ENCODE peak calls at places on chromosomes 1 and 21, in ten cellular contexts. One of them, this sample, is unnamed.

GRCh38 chr1:5751171-5751556 is 241.1 kb downstream of the NPHP4 start:
- DNase-seq in psoas muscle: no peak
- DNase-seq in BE2C: no peak
- DNase-seq in ovary: no peak
- DNase-seq in skeletal muscle cell: no peak
- DNase-seq in PC-3: no peak
- DNase-seq in lung: no peak
- DNase-seq in hepatocyte: no peak
- DNase-seq in CD8-positive, alpha-beta memory T cell: no peak
- DNase-seq in lower leg skin: no peak
- DNase-seq in this sample: no peak

GRCh38 chr21:44285547-44285992 is at the start of gene AIRE:
- DNase-seq in psoas muscle: peak
- DNase-seq in BE2C: peak
- DNase-seq in ovary: no peak
- DNase-seq in skeletal muscle cell: no peak
- DNase-seq in PC-3: no peak
- DNase-seq in lung: no peak
- DNase-seq in hepatocyte: peak
- DNase-seq in CD8-positive, alpha-beta memory T cell: no peak
- DNase-seq in lower leg skin: no peak
- DNase-seq in this sample: peak

GRCh38 chr1:201713093-201713810 is 115.7 kb upstream of the IPO9 start:
- DNase-seq in psoas muscle: peak
- DNase-seq in BE2C: peak
- DNase-seq in ovary: peak
- DNase-seq in skeletal muscle cell: peak
- DNase-seq in PC-3: peak
- DNase-seq in lung: peak
- DNase-seq in hepatocyte: peak
- DNase-seq in CD8-positive, alpha-beta memory T cell: no peak
- DNase-seq in lower leg skin: peak
- DNase-seq in this sample: no peak

GRCh38 chr21:35375115-35375514 is 326.0 kb upstream of the RUNX1 start:
- DNase-seq in psoas muscle: no peak
- DNase-seq in BE2C: no peak
- DNase-seq in ovary: no peak
- DNase-seq in skeletal muscle cell: peak
- DNase-seq in PC-3: peak
- DNase-seq in lung: no peak
- DNase-seq in hepatocyte: peak
- DNase-seq in CD8-positive, alpha-beta memory T cell: no peak
- DNase-seq in lower leg skin: no peak
- DNase-seq in this sample: no peak

GRCh38 chr1:115641762-115642167 is at the start of gene VANGL1:
- DNase-seq in psoas muscle: peak
- DNase-seq in BE2C: peak
- DNase-seq in ovary: peak
- DNase-seq in skeletal muscle cell: peak
- DNase-seq in PC-3: peak
- DNase-seq in lung: peak
- DNase-seq in hepatocyte: peak
- DNase-seq in CD8-positive, alpha-beta memory T cell: no peak
- DNase-seq in lower leg skin: peak
- DNase-seq in this sample: peak

GRCh38 chr1:9850442-9851162 is 26.8 kb upstream of the CLSTN1 start:
- DNase-seq in psoas muscle: peak
- DNase-seq in BE2C: no peak
- DNase-seq in ovary: no peak
- DNase-seq in skeletal muscle cell: no peak
- DNase-seq in PC-3: no peak
- DNase-seq in lung: no peak
- DNase-seq in hepatocyte: no peak
- DNase-seq in CD8-positive, alpha-beta memory T cell: no peak
- DNase-seq in lower leg skin: no peak
- DNase-seq in this sample: no peak

GRCh38 chr1:198447468-198447867 is 93.0 kb downstream of the ATP6V1G3 start:
- DNase-seq in psoas muscle: no peak
- DNase-seq in BE2C: no peak
- DNase-seq in ovary: no peak
- DNase-seq in skeletal muscle cell: no peak
- DNase-seq in PC-3: no peak
- DNase-seq in lung: no peak
- DNase-seq in hepatocyte: no peak
- DNase-seq in CD8-positive, alpha-beta memory T cell: no peak
- DNase-seq in lower leg skin: no peak
- DNase-seq in this sample: no peak

GRCh38 chr1:186146971-186147370 is 228.1 kb downstream of the TPR start:
- DNase-seq in psoas muscle: no peak
- DNase-seq in BE2C: no peak
- DNase-seq in ovary: no peak
- DNase-seq in skeletal muscle cell: no peak
- DNase-seq in PC-3: no peak
- DNase-seq in lung: no peak
- DNase-seq in hepatocyte: no peak
- DNase-seq in CD8-positive, alpha-beta memory T cell: no peak
- DNase-seq in lower leg skin: no peak
- DNase-seq in this sample: no peak

GRCh38 chr1:25031966-25032667 is 102.0 kb upstream of the RUNX3 start:
- DNase-seq in psoas muscle: no peak
- DNase-seq in BE2C: no peak
- DNase-seq in ovary: no peak
- DNase-seq in skeletal muscle cell: no peak
- DNase-seq in PC-3: peak
- DNase-seq in lung: peak
- DNase-seq in hepatocyte: no peak
- DNase-seq in CD8-positive, alpha-beta memory T cell: peak
- DNase-seq in lower leg skin: peak
- DNase-seq in this sample: no peak

GRCh38 chr21:36615274-36615964 is 83.5 kb upstream of the SIM2 start:
- DNase-seq in psoas muscle: no peak
- DNase-seq in BE2C: no peak
- DNase-seq in ovary: no peak
- DNase-seq in skeletal muscle cell: no peak
- DNase-seq in PC-3: peak
- DNase-seq in lung: no peak
- DNase-seq in hepatocyte: no peak
- DNase-seq in CD8-positive, alpha-beta memory T cell: no peak
- DNase-seq in lower leg skin: no peak
- DNase-seq in this sample: peak

GRCh38 chr1:9655127-9655723 is 3.7 kb downstream of the PIK3CD start:
- DNase-seq in psoas muscle: no peak
- DNase-seq in BE2C: no peak
- DNase-seq in ovary: no peak
- DNase-seq in skeletal muscle cell: no peak
- DNase-seq in PC-3: no peak
- DNase-seq in lung: no peak
- DNase-seq in hepatocyte: no peak
- DNase-seq in CD8-positive, alpha-beta memory T cell: peak
- DNase-seq in lower leg skin: no peak
- DNase-seq in this sample: no peak

GRCh38 chr1:111989531-111990025 is at the start of gene KCND3:
- DNase-seq in psoas muscle: peak
- DNase-seq in BE2C: peak
- DNase-seq in ovary: no peak
- DNase-seq in skeletal muscle cell: no peak
- DNase-seq in PC-3: no peak
- DNase-seq in lung: no peak
- DNase-seq in hepatocyte: peak
- DNase-seq in CD8-positive, alpha-beta memory T cell: no peak
- DNase-seq in lower leg skin: no peak
- DNase-seq in this sample: peak

GRCh38 chr1:111988743-111989453 is 570 bp downstream of the KCND3 start:
- DNase-seq in psoas muscle: peak
- DNase-seq in BE2C: no peak
- DNase-seq in ovary: no peak
- DNase-seq in skeletal muscle cell: no peak
- DNase-seq in PC-3: no peak
- DNase-seq in lung: no peak
- DNase-seq in hepatocyte: peak
- DNase-seq in CD8-positive, alpha-beta memory T cell: no peak
- DNase-seq in lower leg skin: peak
- DNase-seq in this sample: peak

GRCh38 chr1:111990026-111990877 is 784 bp upstream of the KCND3 start:
- DNase-seq in psoas muscle: peak
- DNase-seq in BE2C: no peak
- DNase-seq in ovary: no peak
- DNase-seq in skeletal muscle cell: no peak
- DNase-seq in PC-3: no peak
- DNase-seq in lung: no peak
- DNase-seq in hepatocyte: peak
- DNase-seq in CD8-positive, alpha-beta memory T cell: no peak
- DNase-seq in lower leg skin: no peak
- DNase-seq in this sample: peak

GRCh38 chr1:111992396-111992985 is 3.0 kb upstream of the KCND3 start:
- DNase-seq in psoas muscle: peak
- DNase-seq in BE2C: no peak
- DNase-seq in ovary: no peak
- DNase-seq in skeletal muscle cell: no peak
- DNase-seq in PC-3: no peak
- DNase-seq in lung: no peak
- DNase-seq in hepatocyte: no peak
- DNase-seq in CD8-positive, alpha-beta memory T cell: no peak
- DNase-seq in lower leg skin: no peak
- DNase-seq in this sample: no peak

GRCh38 chr1:111990878-111991760 is 1.7 kb upstream of the KCND3 start:
- DNase-seq in psoas muscle: peak
- DNase-seq in BE2C: peak
- DNase-seq in ovary: no peak
- DNase-seq in skeletal muscle cell: no peak
- DNase-seq in PC-3: peak
- DNase-seq in lung: peak
- DNase-seq in hepatocyte: peak
- DNase-seq in CD8-positive, alpha-beta memory T cell: no peak
- DNase-seq in lower leg skin: peak
- DNase-seq in this sample: peak
- H3K4me3 ChIP-seq in psoas muscle: peak
- H3K4me3 ChIP-seq in BE2C: peak
- H3K4me3 ChIP-seq in ovary: peak
- H3K4me3 ChIP-seq in skeletal muscle cell: no peak
- H3K4me3 ChIP-seq in PC-3: no peak
- H3K4me3 ChIP-seq in lung: no peak
- H3K4me3 ChIP-seq in hepatocyte: peak
- H3K4me3 ChIP-seq in CD8-positive, alpha-beta memory T cell: no peak
- H3K4me3 ChIP-seq in lower leg skin: peak
- H3K4me3 ChIP-seq in this sample: peak

GRCh38 chr1:147169840-147170674 is 2.2 kb downstream of the PRKAB2 start:
- DNase-seq in psoas muscle: no peak
- DNase-seq in BE2C: no peak
- DNase-seq in ovary: no peak
- DNase-seq in skeletal muscle cell: no peak
- DNase-seq in PC-3: peak
- DNase-seq in lung: no peak
- DNase-seq in hepatocyte: no peak
- DNase-seq in CD8-positive, alpha-beta memory T cell: no peak
- DNase-seq in lower leg skin: no peak
- DNase-seq in this sample: no peak
- H3K4me3 ChIP-seq in psoas muscle: peak
- H3K4me3 ChIP-seq in BE2C: no peak
- H3K4me3 ChIP-seq in ovary: peak
- H3K4me3 ChIP-seq in skeletal muscle cell: peak
- H3K4me3 ChIP-seq in PC-3: peak
- H3K4me3 ChIP-seq in lung: no peak
- H3K4me3 ChIP-seq in hepatocyte: peak
- H3K4me3 ChIP-seq in CD8-positive, alpha-beta memory T cell: no peak
- H3K4me3 ChIP-seq in lower leg skin: no peak
- H3K4me3 ChIP-seq in this sample: peak

GRCh38 chr1:212281589-212281988 is 3.6 kb upstream of the PPP2R5A start:
- DNase-seq in psoas muscle: no peak
- DNase-seq in BE2C: no peak
- DNase-seq in ovary: no peak
- DNase-seq in skeletal muscle cell: peak
- DNase-seq in PC-3: no peak
- DNase-seq in lung: no peak
- DNase-seq in hepatocyte: no peak
- DNase-seq in CD8-positive, alpha-beta memory T cell: no peak
- DNase-seq in lower leg skin: no peak
- DNase-seq in this sample: no peak

GRCh38 chr1:212284332-212284743 is 872 bp upstream of the PPP2R5A start:
- DNase-seq in psoas muscle: no peak
- DNase-seq in BE2C: no peak
- DNase-seq in ovary: no peak
- DNase-seq in skeletal muscle cell: no peak
- DNase-seq in PC-3: no peak
- DNase-seq in lung: no peak
- DNase-seq in hepatocyte: no peak
- DNase-seq in CD8-positive, alpha-beta memory T cell: no peak
- DNase-seq in lower leg skin: no peak
- DNase-seq in this sample: no peak

GRCh38 chr1:212285685-212286436 is 651 bp downstream of the PPP2R5A start:
- DNase-seq in psoas muscle: peak
- DNase-seq in BE2C: peak
- DNase-seq in ovary: peak
- DNase-seq in skeletal muscle cell: no peak
- DNase-seq in PC-3: peak
- DNase-seq in lung: peak
- DNase-seq in hepatocyte: peak
- DNase-seq in CD8-positive, alpha-beta memory T cell: peak
- DNase-seq in lower leg skin: peak
- DNase-seq in this sample: peak

GRCh38 chr1:212284744-212285684 is at the start of gene PPP2R5A:
- DNase-seq in psoas muscle: peak
- DNase-seq in BE2C: peak
- DNase-seq in ovary: peak
- DNase-seq in skeletal muscle cell: peak
- DNase-seq in PC-3: peak
- DNase-seq in lung: peak
- DNase-seq in hepatocyte: peak
- DNase-seq in CD8-positive, alpha-beta memory T cell: peak
- DNase-seq in lower leg skin: peak
- DNase-seq in this sample: peak

DNA sequence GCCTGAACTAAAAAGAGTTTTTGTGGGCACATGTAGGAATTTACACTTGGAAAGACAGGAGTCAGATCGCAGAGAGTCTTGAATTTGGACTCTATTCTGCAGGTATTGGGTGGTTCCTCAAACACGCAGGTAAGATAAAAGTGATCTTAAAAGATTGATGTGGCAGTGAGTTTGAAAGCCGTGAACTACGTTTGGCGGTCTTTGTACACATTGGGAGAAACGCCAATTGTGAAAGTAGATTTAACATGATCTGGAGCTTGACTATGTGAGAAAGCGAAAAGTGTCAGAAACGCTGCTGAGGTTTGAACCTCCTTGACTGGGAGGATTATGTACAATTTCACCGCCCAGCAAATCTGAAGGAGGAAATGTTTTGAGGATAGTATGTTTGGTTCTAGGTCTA is 1.5 kb upstream of the PPP2R5A start:
- DNase-seq in psoas muscle: no peak
- DNase-seq in BE2C: no peak
- DNase-seq in ovary: no peak
- DNase-seq in skeletal muscle cell: no peak
- DNase-seq in PC-3: peak
- DNase-seq in lung: no peak
- DNase-seq in hepatocyte: no peak
- DNase-seq in CD8-positive, alpha-beta memory T cell: no peak
- DNase-seq in lower leg skin: no peak
- DNase-seq in this sample: no peak
- H3K4me3 ChIP-seq in psoas muscle: peak
- H3K4me3 ChIP-seq in BE2C: no peak
- H3K4me3 ChIP-seq in ovary: no peak
- H3K4me3 ChIP-seq in skeletal muscle cell: no peak
- H3K4me3 ChIP-seq in PC-3: peak
- H3K4me3 ChIP-seq in lung: no peak
- H3K4me3 ChIP-seq in hepatocyte: no peak
- H3K4me3 ChIP-seq in CD8-positive, alpha-beta memory T cell: peak
- H3K4me3 ChIP-seq in lower leg skin: no peak
- H3K4me3 ChIP-seq in this sample: peak

GRCh38 chr1:58356402-58356801 is 190.1 kb downstream of the OMA1 start:
- DNase-seq in psoas muscle: no peak
- DNase-seq in BE2C: no peak
- DNase-seq in ovary: no peak
- DNase-seq in skeletal muscle cell: no peak
- DNase-seq in PC-3: no peak
- DNase-seq in lung: no peak
- DNase-seq in hepatocyte: no peak
- DNase-seq in CD8-positive, alpha-beta memory T cell: no peak
- DNase-seq in lower leg skin: no peak
- DNase-seq in this sample: no peak
- H3K4me3 ChIP-seq in psoas muscle: no peak
- H3K4me3 ChIP-seq in BE2C: no peak
- H3K4me3 ChIP-seq in ovary: no peak
- H3K4me3 ChIP-seq in skeletal muscle cell: no peak
- H3K4me3 ChIP-seq in PC-3: no peak
- H3K4me3 ChIP-seq in lung: no peak
- H3K4me3 ChIP-seq in hepatocyte: no peak
- H3K4me3 ChIP-seq in CD8-positive, alpha-beta memory T cell: no peak
- H3K4me3 ChIP-seq in lower leg skin: no peak
- H3K4me3 ChIP-seq in this sample: no peak

This sample was measured in neural progenitor cell.